ENCODE peak calls at places on chromosomes 7 and 10, in four cellular contexts. H is HCT116, L is Peyer's patch, Y is activated B cell treated with CpG ODN at 0.5 μM for 24 hours. O is an unnamed sample.

GRCh38 chr7:117338020-117338419 is 15.2 kb upstream of the WNT2 start:
- DNase-seq in L (no peak), Y (no peak), H (no peak), O (no peak)

GRCh38 chr7:3095046-3095445 is 51.4 kb upstream of the CARD11 start:
- DNase-seq in Y (no peak), H (no peak), L (peak), O (no peak)

GRCh38 chr7:99997545-99998137 is 17.8 kb upstream of the ZKSCAN1 start:
- DNase-seq in Y (peak), H (no peak), L (peak), O (no peak)

GRCh38 chr10:95552680-95553342 is 8.4 kb downstream of the SORBS1 start:
- DNase-seq in L (no peak), H (no peak), Y (no peak), O (no peak)

GRCh38 chr10:32005050-32005449 is 51.2 kb downstream of the KIF5B start:
- DNase-seq in Y (no peak), L (peak), H (peak), O (no peak)

GRCh38 chr10:11148131-11148530 is 130.5 kb downstream of the CELF2 start:
- DNase-seq in Y (no peak), L (no peak), H (no peak), O (no peak)

GRCh38 chr10:52420656-52421055 is 106.6 kb downstream of the DKK1 start:
- DNase-seq in H (no peak), Y (no peak), L (no peak), O (no peak)

GRCh38 chr7:148982596-148983219 is 45.6 kb downstream of the PDIA4 start:
- DNase-seq in Y (no peak), L (no peak), H (no peak), O (peak)

GRCh38 chr7:98760201-98760651 is 109.6 kb downstream of the TMEM130 start:
- DNase-seq in Y (no peak), H (no peak), L (no peak), O (no peak)

GRCh38 chr7:147412782-147413186 is 1177.8 kb upstream of the C7orf33 start:
- DNase-seq in L (no peak), Y (no peak), H (no peak), O (no peak)

GRCh38 chr10:64211466-64211865 is 690.3 kb downstream of the REEP3 start:
- DNase-seq in Y (no peak), L (no peak), H (no peak), O (no peak)

GRCh38 chr7:95632609-95633008 is 36.3 kb upstream of the PDK4 start:
- DNase-seq in L (no peak), Y (no peak), H (no peak), O (no peak)

GRCh38 chr10:75876710-75877109 is 445.3 kb downstream of the LRMDA start:
- DNase-seq in Y (no peak), H (no peak), L (no peak), O (no peak)

GRCh38 chr10:63093227-63093626 is 39.9 kb upstream of the NRBF2 start:
- DNase-seq in Y (no peak), L (no peak), H (no peak), O (no peak)

GRCh38 chr7:7857143-7857583 is 111.4 kb upstream of the GLCCI1 start:
- DNase-seq in Y (no peak), H (no peak), L (no peak), O (no peak)

GRCh38 chr7:2314209-2314955 is at the start of gene SNX8:
- DNase-seq in L (peak), Y (peak), H (peak), O (peak)

GRCh38 chr10:60048146-60048545 is 141.8 kb upstream of the CCDC6 start:
- DNase-seq in Y (no peak), L (no peak), H (peak), O (no peak)

GRCh38 chr7:152866125-152866524 is 106.6 kb downstream of the ACTR3B start:
- DNase-seq in L (no peak), H (no peak), Y (no peak), O (no peak)

GRCh38 chr7:103048833-103049232 is 25.8 kb downstream of the FBXL13 start:
- DNase-seq in Y (no peak), H (peak), L (no peak), O (no peak)

GRCh38 chr7:9890092-9890491 is 1083.6 kb upstream of the PHF14 start:
- DNase-seq in H (no peak), Y (no peak), L (no peak), O (no peak)

GRCh38 chr7:112462236-112462635 is 12.0 kb downstream of the IFRD1 start:
- DNase-seq in L (peak), H (no peak), Y (no peak), O (no peak)

GRCh38 chr7:131076711-131077170 is 250.9 kb upstream of the MKLN1 start:
- DNase-seq in L (no peak), H (no peak), Y (no peak), O (no peak)

GRCh38 chr10:122267849-122268737 is 3.0 kb upstream of the BTBD16 start:
- DNase-seq in Y (peak), H (peak), L (peak), O (peak)

GRCh38 chr10:112649492-112650152 is 202.6 kb downstream of the VTI1A start:
- DNase-seq in H (no peak), L (no peak), Y (no peak), O (no peak)

DNA sequence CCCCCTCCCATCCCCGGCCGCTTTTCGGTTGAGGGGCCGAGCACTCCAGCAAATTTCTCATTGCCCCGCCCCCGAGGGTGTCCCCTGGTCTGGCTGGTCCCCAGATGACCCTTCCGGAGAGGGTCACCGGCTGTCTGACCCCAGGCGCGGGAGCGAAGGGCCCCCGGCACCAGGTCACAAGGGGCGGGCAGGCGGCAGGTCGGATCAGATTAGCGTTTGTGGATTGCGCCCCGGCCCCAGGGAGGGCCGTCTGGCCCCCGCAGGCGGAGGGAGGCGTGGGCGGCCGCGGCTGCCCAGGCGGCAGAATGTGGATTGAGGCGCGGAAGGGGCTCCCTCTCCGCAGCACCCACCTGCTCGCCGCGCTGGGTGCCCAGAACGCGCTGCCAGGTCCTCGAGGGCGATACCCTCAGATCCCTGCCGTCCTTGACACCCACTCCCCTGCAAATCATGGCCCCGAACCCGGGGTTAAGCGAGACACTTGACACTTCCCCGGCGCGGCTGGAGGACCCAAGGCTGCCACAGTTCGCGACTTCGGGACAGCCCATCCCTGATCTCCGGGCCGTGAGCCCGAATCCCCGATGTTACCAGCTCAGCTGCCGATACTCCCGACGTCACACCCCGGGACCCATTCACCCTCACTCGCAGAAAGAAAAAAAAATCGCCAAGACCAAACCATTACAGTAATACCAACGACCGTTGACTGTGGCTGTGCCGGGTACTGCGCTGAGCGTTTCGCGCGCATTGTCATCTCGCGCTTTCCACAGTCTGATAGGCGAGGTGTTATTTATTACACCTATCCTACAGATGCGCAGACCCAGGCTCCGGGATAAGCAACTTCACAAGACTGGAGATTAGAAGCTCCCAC is 953 bp downstream of the NODAL start:
- DNase-seq in L (no peak), Y (no peak), H (no peak), O (no peak)
- TF ChIP-seq CTCF in L (no peak), Y (no peak), H (no peak), O (no peak)

GRCh38 chr7:151631149-151631967 is 111.7 kb upstream of the RHEB start:
- DNase-seq in H (no peak), L (peak), Y (peak), O (no peak)
- TF ChIP-seq CTCF in H (no peak), L (peak), Y (no peak), O (no peak)

GRCh38 chr7:45902820-45903219 is 14.5 kb downstream of the IGFBP1 start:
- DNase-seq in L (no peak), Y (no peak), H (no peak), O (no peak)
- TF ChIP-seq CTCF in L (no peak), Y (no peak), H (peak), O (no peak)

GRCh38 chr10:81082621-81083376 is 545.1 kb downstream of the SH2D4B start:
- DNase-seq in H (no peak), Y (no peak), L (no peak), O (no peak)

DNA sequence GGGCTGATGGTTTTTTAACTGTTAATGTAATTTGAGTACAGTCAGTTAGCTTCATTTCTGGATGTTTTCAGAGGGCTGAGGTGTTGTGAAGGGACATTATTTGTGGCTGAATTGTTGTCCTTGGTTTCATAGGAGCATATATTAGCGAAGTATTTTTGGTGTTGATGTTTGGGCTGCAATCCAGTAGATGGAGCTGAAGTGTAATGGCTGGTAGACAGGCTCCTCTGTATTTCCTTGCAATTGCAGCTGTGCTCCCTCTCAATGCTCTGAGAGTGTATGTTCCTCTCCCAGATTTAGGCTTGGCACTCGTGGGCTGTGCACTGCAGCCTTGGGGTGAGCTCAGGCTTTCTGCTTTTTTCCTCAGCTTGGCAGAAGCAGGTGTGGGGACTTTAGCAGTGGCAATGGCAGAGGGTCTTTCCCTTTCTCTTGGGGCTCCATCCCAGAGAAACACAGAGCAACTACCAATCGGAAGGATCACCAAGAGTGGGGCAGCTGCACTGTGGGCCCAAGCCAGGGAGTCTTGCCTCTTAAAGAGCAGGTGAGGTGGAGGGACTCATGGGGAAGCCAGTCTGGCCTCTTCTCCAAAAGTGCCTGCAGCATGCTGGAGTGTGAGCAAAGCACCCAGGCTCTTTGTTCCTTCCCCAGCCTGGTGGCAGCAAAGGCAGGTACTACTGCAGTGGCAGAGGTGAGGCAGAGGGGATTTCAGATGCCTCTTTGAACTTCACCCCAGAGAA is 544.4 kb downstream of the SH2D4B start:
- DNase-seq in H (no peak), Y (no peak), L (no peak), O (no peak)
- TF ChIP-seq CTCF in H (no peak), Y (no peak), L (no peak), O (peak)

O was measured in progenitor cell of endocrine pancreas.